ENCODE peak calls at places on chromosomes 12 and 14, in nine cellular contexts. G is GM04504; O is NCI-H1417 treated with DMSO at 0.1 percent for 48 hours; L is RWPE2; P is C1 segment of cervical spinal cord; C is CD8-positive, alpha-beta memory T cell; E is cardiac fibroblast; H is RPMI7951; W is globus pallidus. R is an unnamed sample.

GRCh38 chr12:97181571-97182265 is 274.7 kb downstream of the NEDD1 start:
- DNase-seq in O (no peak), L (no peak), G (no peak), W (no peak), H (no peak), E (no peak), P (no peak), C (no peak), R (no peak)

GRCh38 chr14:51650721-51651387 is 856 bp upstream of the FRMD6 start:
- DNase-seq in E (peak), P (no peak), O (no peak), C (no peak), G (no peak), W (peak), H (no peak), L (peak), R (no peak)

GRCh38 chr14:48125654-48126053 is 450.2 kb upstream of the MDGA2 start:
- DNase-seq in H (no peak), C (no peak), W (no peak), E (no peak), O (no peak), P (no peak), G (no peak), L (no peak), R (no peak)

GRCh38 chr14:43539210-43539609 is 967.9 kb downstream of the FSCB start:
- DNase-seq in W (no peak), E (peak), C (no peak), O (no peak), P (no peak), L (no peak), H (no peak), G (no peak), R (no peak)

GRCh38 chr14:20857630-20858261 is 33.4 kb upstream of the RNASE3 start:
- DNase-seq in W (peak), H (peak), O (no peak), P (no peak), G (peak), L (no peak), C (peak), E (peak), R (no peak)

GRCh38 chr14:65750906-65751305 is 338.4 kb downstream of the FUT8 start:
- DNase-seq in W (no peak), C (no peak), E (no peak), L (no peak), O (peak), P (no peak), H (no peak), G (no peak), R (no peak)

GRCh38 chr12:113464852-113465719 is 6.6 kb downstream of the LHX5 start:
- DNase-seq in G (no peak), O (no peak), P (no peak), H (no peak), L (no peak), C (no peak), E (no peak), W (no peak), R (no peak)

GRCh38 chr14:48008646-48009045 is 333.2 kb upstream of the MDGA2 start:
- DNase-seq in C (no peak), W (no peak), G (no peak), E (no peak), P (no peak), H (no peak), O (no peak), L (no peak), R (no peak)

GRCh38 chr14:63542231-63542999 is 762 bp downstream of the PPP2R5E start:
- DNase-seq in P (no peak), C (no peak), G (no peak), H (peak), W (peak), L (no peak), E (peak), O (no peak), R (no peak)

GRCh38 chr12:2624543-2625266 is 170.1 kb upstream of the FKBP4 start:
- DNase-seq in E (peak), W (no peak), P (no peak), G (no peak), O (no peak), H (peak), L (no peak), C (no peak), R (no peak)

GRCh38 chr12:57889541-57889989 is 43.0 kb upstream of the CTDSP2 start:
- DNase-seq in W (peak), E (peak), P (no peak), L (no peak), G (peak), H (peak), O (no peak), C (no peak), R (peak)

GRCh38 chr12:120688527-120689071 is 1.6 kb downstream of the MLEC start:
- DNase-seq in E (peak), O (no peak), G (no peak), W (peak), L (no peak), C (no peak), H (peak), P (no peak), R (no peak)

GRCh38 chr12:115771065-115771464 is 506.4 kb downstream of the MED13L start:
- DNase-seq in L (no peak), W (no peak), O (no peak), C (no peak), G (no peak), P (no peak), H (no peak), E (no peak), R (no peak)

GRCh38 chr12:8080131-8080530 is 1.9 kb upstream of the NECAP1 start:
- DNase-seq in L (no peak), P (no peak), H (no peak), W (no peak), E (no peak), G (no peak), O (no peak), C (no peak), R (no peak)

GRCh38 chr12:84305144-84305543 is 607.5 kb downstream of the SLC6A15 start:
- DNase-seq in C (no peak), L (no peak), E (no peak), W (no peak), O (no peak), G (no peak), H (peak), P (no peak), R (no peak)

GRCh38 chr12:18400186-18400585 is 138.9 kb downstream of the PIK3C2G start:
- DNase-seq in H (peak), L (no peak), O (no peak), P (no peak), G (no peak), E (peak), C (no peak), W (no peak), R (no peak)

GRCh38 chr12:75655233-75655879 is 143.9 kb upstream of the KRR1 start:
- DNase-seq in G (no peak), W (no peak), H (no peak), P (no peak), E (no peak), L (no peak), C (no peak), O (no peak), R (no peak)

GRCh38 chr14:98853063-98853729 is 418.8 kb downstream of the BCL11B start:
- DNase-seq in H (no peak), C (no peak), W (no peak), E (no peak), G (no peak), O (no peak), L (no peak), P (no peak), R (no peak)

GRCh38 chr14:37246427-37246829 is 48.7 kb downstream of the MIPOL1 start:
- DNase-seq in L (no peak), P (no peak), W (peak), C (peak), G (peak), O (peak), H (peak), E (peak), R (peak)

GRCh38 chr12:45816652-45817051 is 87.1 kb downstream of the ARID2 start:
- DNase-seq in L (no peak), H (no peak), C (no peak), W (no peak), G (no peak), E (no peak), P (no peak), O (no peak), R (no peak)

GRCh38 chr12:120844768-120845449 is 59.2 kb downstream of the SPPL3 start:
- DNase-seq in O (no peak), G (no peak), H (no peak), W (peak), C (no peak), L (no peak), P (no peak), E (no peak), R (no peak)

GRCh38 chr12:66269757-66270383 is 32.4 kb upstream of the HELB start:
- DNase-seq in O (no peak), E (peak), P (no peak), G (peak), L (no peak), C (peak), W (peak), H (peak), R (peak)

GRCh38 chr12:7101694-7102131 is 7.3 kb downstream of the C1RL start:
- DNase-seq in E (no peak), O (no peak), C (no peak), L (no peak), W (no peak), P (no peak), G (no peak), H (no peak), R (no peak)

GRCh38 chr14:99266181-99267178 is 5.5 kb downstream of the BCL11B start:
- DNase-seq in W (peak), P (peak), C (peak), L (no peak), O (no peak), H (peak), E (peak), G (peak), R (no peak)

GRCh38 chr12:13206560-13206897 is 10.0 kb downstream of the EMP1 start:
- DNase-seq in H (no peak), P (no peak), G (no peak), E (no peak), C (no peak), L (no peak), O (no peak), W (no peak), R (no peak)

GRCh38 chr12:32252199-32253073 is 145.8 kb downstream of the BICD1 start:
- DNase-seq in E (no peak), L (no peak), G (no peak), C (no peak), H (no peak), O (no peak), P (no peak), W (no peak), R (no peak)